ENCODE peak calls at places on chromosomes 16 and 17, in six cellular contexts. H is heart left ventricle, L is colonic mucosa, J is esophagus muscularis mucosa, O is SK-N-SH, T is body of pancreas. F is an unnamed sample.

GRCh38 chr17:73820686-73821448 is 176.6 kb upstream of the SDK2 start:
- DNase-seq in T (no peak), J (no peak), L (peak), O (peak), H (no peak), F (no peak)

GRCh38 chr17:48488548-48489106 is 42.2 kb downstream of the HOXB1 start:
- DNase-seq in T (no peak), O (no peak), L (no peak), H (no peak), J (no peak), F (no peak)

GRCh38 chr16:58614212-58614611 is 15.4 kb downstream of the CNOT1 start:
- DNase-seq in L (no peak), H (no peak), J (no peak), T (no peak), O (no peak), F (no peak)

GRCh38 chr16:29710227-29711219 is 31.5 kb downstream of the QPRT start:
- DNase-seq in T (peak), O (peak), H (no peak), J (no peak), L (peak), F (no peak)

GRCh38 chr17:32912218-32912897 is 15.6 kb upstream of the TMEM98 start:
- DNase-seq in J (peak), T (peak), L (peak), H (peak), O (no peak), F (peak)

GRCh38 chr16:14462811-14463210 is 167.2 kb downstream of the PARN start:
- DNase-seq in J (no peak), L (no peak), T (no peak), H (no peak), O (no peak), F (no peak)

GRCh38 chr17:74404802-74405201 is 27.1 kb upstream of the GPRC5C start:
- DNase-seq in J (no peak), H (no peak), L (no peak), T (no peak), O (no peak), F (peak)

GRCh38 chr17:65730711-65731169 is 169.3 kb upstream of the AXIN2 start:
- DNase-seq in O (no peak), J (no peak), T (no peak), L (no peak), H (no peak), F (no peak)

GRCh38 chr16:70653406-70653805 is 7.0 kb downstream of the IL34 start:
- DNase-seq in L (no peak), T (no peak), J (no peak), O (no peak), H (no peak), F (no peak)

GRCh38 chr17:29945281-29945680 is 3.8 kb downstream of the EFCAB5 start:
- DNase-seq in J (no peak), T (no peak), H (no peak), L (no peak), O (no peak), F (no peak)

GRCh38 chr17:79993390-79994221 is 42.1 kb downstream of the TBC1D16 start:
- DNase-seq in J (no peak), H (peak), T (peak), O (no peak), L (peak), F (peak)

GRCh38 chr16:23132921-23133532 is 16.2 kb downstream of the USP31 start:
- DNase-seq in T (no peak), H (peak), L (no peak), J (no peak), O (no peak), F (no peak)

GRCh38 chr16:2513405-2514332 is at the start of gene ATP6V0C:
- DNase-seq in O (peak), T (peak), J (peak), H (peak), L (peak), F (peak)

GRCh38 chr17:33438136-33438535 is 145.0 kb upstream of the ASIC2 start:
- DNase-seq in T (no peak), H (no peak), L (no peak), O (no peak), J (no peak), F (no peak)

GRCh38 chr17:63446981-63447687 is 1.0 kb upstream of the CYB561 start:
- DNase-seq in J (no peak), T (peak), O (peak), L (peak), H (no peak), F (no peak)

GRCh38 chr16:19186403-19186802 is 18.4 kb downstream of the SYT17 start:
- DNase-seq in T (no peak), L (no peak), O (no peak), J (no peak), H (no peak), F (no peak)

GRCh38 chr16:57446530-57447141 is 549 bp downstream of the CIAPIN1 start:
- DNase-seq in J (no peak), O (peak), H (no peak), T (peak), L (peak), F (no peak)

GRCh38 chr17:48541036-48541573 is 3.8 kb downstream of the HOXB2 start:
- DNase-seq in L (no peak), T (no peak), H (no peak), O (no peak), J (no peak), F (no peak)

GRCh38 chr17:2721603-2722002 is 10.0 kb upstream of the CLUH start:
- DNase-seq in J (no peak), T (no peak), L (no peak), H (no peak), O (no peak), F (no peak)

GRCh38 chr16:9650284-9650683 is 531.9 kb downstream of the GRIN2A start:
- DNase-seq in L (no peak), T (no peak), O (no peak), H (no peak), J (no peak), F (no peak)

GRCh38 chr16:11586375-11586855 is 304 bp downstream of the LITAF start:
- DNase-seq in T (no peak), O (no peak), L (no peak), J (no peak), H (no peak), F (no peak)

GRCh38 chr16:79169239-79169638 is 431.3 kb downstream of the MAF start:
- DNase-seq in J (no peak), H (no peak), L (no peak), T (no peak), O (no peak), F (no peak)

GRCh38 chr17:80696456-80696855 is 151.8 kb downstream of the RPTOR start:
- DNase-seq in O (peak), J (no peak), H (no peak), T (no peak), L (no peak), F (no peak)

GRCh38 chr17:81466564-81467472 is 45.8 kb downstream of the ACTG1 start:
- DNase-seq in H (no peak), O (no peak), J (no peak), T (peak), L (no peak), F (no peak)

GRCh38 chr16:65125871-65126270 is 4.0 kb upstream of the CDH11 start:
- DNase-seq in T (no peak), O (no peak), H (no peak), J (peak), L (no peak), F (no peak)

GRCh38 chr17:73142763-73143395 is 21.9 kb upstream of the SSTR2 start:
- DNase-seq in L (no peak), T (no peak), H (no peak), J (no peak), O (no peak), F (no peak)

GRCh38 chr17:18002171-18002570 is 29.5 kb downstream of the DRC3 start:
- DNase-seq in H (no peak), J (no peak), T (no peak), O (no peak), L (no peak), F (no peak)

GRCh38 chr16:81831722-81832126 is 52.6 kb downstream of the PLCG2 start:
- DNase-seq in O (no peak), T (peak), L (peak), H (peak), J (no peak), F (no peak)

GRCh38 chr17:7613769-7614421 is 802 bp downstream of the FXR2 start:
- DNase-seq in J (no peak), L (no peak), H (no peak), T (no peak), O (no peak), F (no peak)

GRCh38 chr17:6279659-6280058 is 155.3 kb downstream of the AIPL1 start:
- DNase-seq in T (peak), H (no peak), L (peak), J (no peak), O (no peak), F (peak)

GRCh38 chr17:3927628-3928010 is 11.4 kb upstream of the P2RX1 start:
- DNase-seq in O (peak), L (no peak), T (no peak), J (no peak), H (no peak), F (no peak)

DNA sequence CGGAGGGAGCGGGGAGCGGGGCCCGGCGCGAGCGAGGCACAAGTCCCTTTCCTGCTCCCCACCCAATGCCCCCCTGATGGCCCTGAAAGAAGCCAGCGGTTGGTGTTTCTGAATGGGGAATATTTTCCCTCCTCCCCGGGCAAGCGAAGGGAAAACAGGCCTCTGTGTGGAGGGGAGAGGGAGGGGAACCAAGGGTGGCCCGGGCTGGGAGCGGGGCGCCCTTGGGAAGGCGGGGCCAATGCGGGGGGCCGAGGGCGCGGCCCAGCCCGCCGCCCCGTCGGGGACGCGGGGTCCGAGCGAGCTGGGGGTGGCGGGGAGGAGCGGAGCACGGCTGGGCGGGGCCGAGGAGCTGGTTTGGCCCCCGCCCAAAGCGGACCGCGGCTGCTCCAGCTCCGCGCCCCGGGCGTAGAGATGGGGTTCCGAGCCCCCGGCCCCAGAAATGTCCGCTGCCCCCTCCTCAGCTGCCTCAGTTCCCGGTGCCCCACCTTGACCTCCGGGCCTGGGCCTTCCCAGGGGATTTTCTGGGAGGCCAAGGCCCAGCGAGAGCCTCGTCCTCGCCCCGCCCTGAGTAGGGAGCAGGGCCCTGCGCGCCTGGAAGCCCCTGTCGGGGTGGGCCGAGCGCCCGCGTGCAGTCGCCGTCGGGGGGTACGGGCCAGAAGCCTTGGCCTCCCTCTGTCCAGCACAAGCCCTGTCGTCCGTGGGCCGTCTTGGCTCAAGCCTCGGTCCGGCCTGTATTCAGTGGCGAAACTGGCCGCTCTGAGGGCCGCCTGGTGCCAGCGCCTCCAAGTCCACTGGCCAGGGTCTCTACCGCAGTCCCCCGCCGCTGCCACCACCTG is 3.9 kb upstream of the HEXIM1 start:
- DNase-seq in O (peak), T (peak), H (peak), L (no peak), J (no peak), F (no peak)
- H3K4me3 ChIP-seq in O (no peak), T (no peak), H (peak), L (peak), J (peak), F (no peak)

GRCh38 chr17:54426287-54426886 is 474.3 kb upstream of the TOM1L1 start:
- DNase-seq in J (no peak), L (no peak), T (no peak), O (peak), H (no peak), F (no peak)
- TF ChIP-seq CTCF in J (no peak), L (no peak), T (peak), O (peak), H (no peak), F (peak)

GRCh38 chr16:1341495-1342388 is 8.3 kb downstream of the BAIAP3 start:
- DNase-seq in H (no peak), L (no peak), J (no peak), O (no peak), T (no peak), F (no peak)

GRCh38 chr16:1340730-1341494 is 7.5 kb downstream of the BAIAP3 start:
- DNase-seq in O (no peak), T (no peak), J (no peak), L (no peak), H (no peak), F (no peak)

GRCh38 chr16:1344499-1344898 is 7.2 kb downstream of the TSR3 start:
- DNase-seq in T (no peak), H (no peak), O (no peak), J (no peak), L (no peak), F (no peak)

GRCh38 chr16:1343428-1344242 is 8.0 kb downstream of the TSR3 start:
- DNase-seq in L (peak), T (no peak), J (no peak), O (no peak), H (no peak), F (no peak)

GRCh38 chr16:1342526-1343427 is 8.9 kb downstream of the TSR3 start:
- DNase-seq in L (peak), T (peak), H (peak), J (peak), O (peak), F (peak)
- H3K4me3 ChIP-seq in L (peak), T (no peak), H (peak), J (peak), O (peak), F (peak)

GRCh38 chr16:84925092-84925772 is 86.1 kb downstream of the ZDHHC7 start:
- DNase-seq in H (peak), L (peak), O (peak), J (no peak), T (peak), F (no peak)
- TF ChIP-seq CTCF in H (peak), L (peak), O (peak), J (peak), T (peak), F (peak)

GRCh38 chr16:20610892-20611349 is 34.8 kb upstream of the ACSM2B start:
- DNase-seq in T (no peak), J (no peak), H (no peak), O (no peak), L (no peak), F (no peak)
- H3K4me3 ChIP-seq in T (no peak), J (no peak), H (no peak), O (no peak), L (no peak), F (no peak)

GRCh38 chr16:52071101-52071500 is 475.8 kb downstream of the TOX3 start:
- DNase-seq in L (no peak), J (peak), T (no peak), H (no peak), O (no peak), F (no peak)

GRCh38 chr16:52066951-52067350 is 480.0 kb downstream of the TOX3 start:
- DNase-seq in O (no peak), T (no peak), H (no peak), J (peak), L (no peak), F (no peak)

GRCh38 chr16:52069866-52070265 is 477.1 kb downstream of the TOX3 start:
- DNase-seq in O (peak), L (no peak), H (no peak), T (no peak), J (peak), F (peak)

GRCh38 chr16:52070341-52071057 is 476.4 kb downstream of the TOX3 start:
- DNase-seq in J (no peak), H (no peak), T (no peak), O (no peak), L (no peak), F (peak)

DNA sequence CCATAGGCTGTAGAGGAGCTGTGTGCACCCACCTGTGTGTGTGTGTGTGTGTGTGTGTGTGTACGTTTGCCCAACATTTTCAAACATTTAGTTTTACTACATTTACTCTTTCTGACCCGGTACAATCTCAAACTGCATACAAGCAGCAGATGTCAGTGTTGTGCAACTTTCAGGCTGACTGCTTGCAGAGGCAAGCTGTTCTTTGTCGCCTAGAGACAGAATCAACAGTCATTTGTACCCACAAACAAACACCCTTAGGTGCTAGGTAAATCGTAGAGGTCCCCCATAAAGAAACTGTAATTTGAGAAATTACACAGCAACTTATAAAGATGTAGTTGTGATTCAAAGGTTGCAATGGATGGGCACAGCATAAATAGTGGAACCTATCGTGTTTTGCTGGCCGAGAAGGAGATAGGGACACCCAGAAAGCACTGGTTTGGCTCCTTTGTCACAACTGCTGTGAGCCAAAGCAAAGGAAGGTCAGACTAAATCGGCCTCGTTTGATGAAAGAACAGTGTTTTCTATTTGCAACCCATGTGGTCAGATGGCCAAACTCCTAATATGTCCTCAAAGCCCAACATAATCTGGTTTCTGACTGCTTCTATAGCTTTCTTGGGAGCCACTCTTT is 478.4 kb downstream of the TOX3 start:
- DNase-seq in O (peak), T (peak), L (peak), H (no peak), J (peak), F (peak)
- TF ChIP-seq CTCF in O (no peak), T (peak), L (no peak), H (peak), J (no peak), F (peak)

DNA sequence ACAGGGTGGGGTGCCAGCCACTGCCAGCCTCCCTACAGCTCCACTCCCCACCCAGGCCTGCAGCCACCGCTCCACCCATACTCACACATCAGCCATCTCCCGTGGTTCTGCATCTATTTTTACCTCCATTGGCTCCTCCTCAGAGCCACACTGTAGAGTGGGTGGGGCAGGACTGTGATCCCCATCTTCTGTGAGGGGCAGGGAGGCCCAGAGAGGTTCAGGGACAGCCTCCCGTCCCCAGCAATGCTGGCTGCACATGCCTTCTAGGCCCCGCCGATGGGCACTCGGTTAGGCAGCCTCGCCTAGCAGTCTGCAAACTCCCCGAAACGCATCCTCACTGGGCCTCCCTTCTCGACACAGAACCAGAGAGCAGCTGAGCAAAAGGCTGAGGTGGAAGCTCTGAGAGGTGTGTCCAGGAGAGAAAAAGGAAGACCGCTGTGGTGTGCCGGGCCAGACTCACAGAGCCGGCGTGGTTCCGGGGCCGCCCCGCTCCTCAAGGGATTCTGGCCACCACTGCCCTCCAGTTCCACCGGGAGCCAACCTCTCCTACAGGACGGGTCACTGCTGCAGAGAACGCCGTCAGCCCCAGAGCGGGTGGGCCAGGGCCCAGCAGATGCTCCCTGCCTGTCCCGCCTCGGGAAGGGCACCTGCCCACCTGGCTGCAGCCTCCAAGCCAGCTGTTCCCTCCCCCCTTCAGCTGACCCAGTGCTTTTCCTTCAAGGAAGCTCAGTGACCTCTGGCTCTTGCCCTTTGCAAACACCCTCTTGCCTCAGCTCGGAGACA is 71.8 kb downstream of the ABR start:
- DNase-seq in L (peak), H (no peak), T (peak), O (no peak), J (no peak), F (no peak)
- H3K4me3 ChIP-seq in L (peak), H (peak), T (peak), O (peak), J (peak), F (peak)

DNA sequence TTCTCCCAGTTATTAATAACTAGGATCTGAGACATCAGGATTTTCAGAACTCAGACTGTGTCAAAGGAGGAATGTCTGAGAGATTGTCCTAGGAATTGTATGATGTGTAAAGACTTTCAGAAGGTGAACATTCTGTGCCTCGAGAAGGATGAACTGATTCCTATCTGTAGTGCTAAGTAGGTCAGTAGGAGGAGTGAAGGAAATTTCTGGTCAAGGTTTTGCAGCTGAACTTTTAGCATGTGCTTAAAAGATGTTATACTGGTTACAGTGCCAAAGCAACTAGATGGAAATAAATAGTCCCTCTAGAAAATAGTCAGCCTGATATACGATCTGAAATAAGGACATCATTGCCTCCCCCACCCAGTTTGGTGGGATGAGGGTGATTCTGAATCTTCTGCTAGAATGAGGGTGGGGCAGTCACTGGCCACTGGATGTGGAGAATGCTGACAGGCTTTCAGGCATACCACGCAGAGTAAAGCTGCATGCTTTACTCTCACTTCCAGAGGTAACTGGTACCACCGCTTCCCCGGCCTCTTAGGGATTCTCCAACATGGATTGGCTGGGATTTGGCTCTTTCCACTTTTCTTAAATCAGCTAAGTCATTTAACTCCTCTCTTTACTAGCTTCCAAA is 57.2 kb upstream of the VPS4A start:
- DNase-seq in L (no peak), J (peak), H (no peak), T (no peak), O (no peak), F (peak)
- TF ChIP-seq CTCF in L (no peak), J (no peak), H (no peak), T (no peak), O (no peak), F (no peak)